ENCODE peak calls at places on chromosomes 3 and 15, in nine cellular contexts. F, H, S, R, J, N, E, W and B are unnamed samples.

GRCh38 chr3:197508511-197508910 is 47.3 kb downstream of the BDH1 start:
- DNase-seq in F (no peak), H (no peak), S (no peak), R (no peak), J (no peak), N (no peak), E (no peak), W (no peak), B (no peak)

GRCh38 chr3:40341671-40342070 is 32.2 kb downstream of the EIF1B start:
- DNase-seq in F (no peak), H (no peak), S (peak; percentile 57), R (no peak), J (no peak), N (no peak), E (no peak), W (no peak), B (no peak)

GRCh38 chr15:41501191-41501917 is 7.7 kb downstream of the ITPKA start:
- DNase-seq in F (no peak), H (no peak), S (peak; percentile 75), R (peak; percentile 66), J (no peak), N (no peak), E (no peak), W (no peak), B (peak; percentile 87)

GRCh38 chr15:41289953-41290352 is 42.4 kb downstream of the OIP5 start:
- DNase-seq in F (no peak), H (no peak), S (no peak), R (no peak), J (no peak), N (no peak), E (no peak), W (no peak), B (no peak)

GRCh38 chr3:87088984-87089841 is 98.3 kb upstream of the VGLL3 start:
- DNase-seq in F (no peak), H (peak; percentile 71), S (peak; percentile 37), R (peak; percentile 48), J (peak; percentile 36), N (peak; percentile 89), E (no peak), W (peak; percentile 37), B (peak; percentile 83)

GRCh38 chr15:92811514-92811913 is 88.6 kb upstream of the CHD2 start:
- DNase-seq in F (peak; percentile 68), H (peak; percentile 28), S (no peak), R (no peak), J (no peak), N (no peak), E (no peak), W (peak; percentile 56), B (no peak)

GRCh38 chr15:26260517-26261133 is 397.5 kb upstream of the ATP10A start:
- DNase-seq in F (peak; percentile 1), H (no peak), S (peak; percentile 59), R (peak; percentile 72), J (no peak), N (no peak), E (no peak), W (no peak), B (no peak)

GRCh38 chr15:38699633-38700230 is 135.1 kb upstream of the RASGRP1 start:
- DNase-seq in F (peak; percentile 44), H (no peak), S (peak; percentile 39), R (peak; percentile 63), J (peak; percentile 73), N (no peak), E (no peak), W (peak; percentile 76), B (no peak)

GRCh38 chr15:68057089-68057488 is 3.0 kb downstream of the PIAS1 start:
- DNase-seq in F (no peak), H (no peak), S (no peak), R (no peak), J (no peak), N (no peak), E (no peak), W (no peak), B (no peak)

GRCh38 chr3:134446800-134447199 is 39.0 kb downstream of the ANAPC13 start:
- DNase-seq in F (no peak), H (no peak), S (no peak), R (peak; percentile 23), J (no peak), N (no peak), E (peak; percentile 39), W (no peak), B (no peak)

GRCh38 chr3:157239082-157239704 is 79.2 kb upstream of the CCNL1 start:
- DNase-seq in F (peak; percentile 38), H (no peak), S (peak; percentile 52), R (peak; percentile 86), J (peak; percentile 69), N (peak; percentile 77), E (no peak), W (peak; percentile 76), B (peak; percentile 86)

GRCh38 chr3:136305879-136306278 is 55.7 kb downstream of the PCCB start:
- DNase-seq in F (no peak), H (no peak), S (no peak), R (no peak), J (no peak), N (no peak), E (no peak), W (no peak), B (no peak)

GRCh38 chr3:193563999-193564398 is 9.3 kb upstream of the ATP13A4 start:
- DNase-seq in F (peak; percentile 9), H (no peak), S (no peak), R (no peak), J (peak; percentile 66), N (no peak), E (peak; percentile 17), W (peak; percentile 50), B (peak; percentile 80)

GRCh38 chr3:117979466-117979865 is 1055.2 kb downstream of the IGSF11 start:
- DNase-seq in F (no peak), H (no peak), S (no peak), R (no peak), J (no peak), N (no peak), E (no peak), W (no peak), B (no peak)

GRCh38 chr3:173891272-173892100 is 493.9 kb downstream of the NLGN1 start:
- DNase-seq in F (no peak), H (no peak), S (no peak), R (no peak), J (no peak), N (no peak), E (no peak), W (no peak), B (no peak)

GRCh38 chr15:52857471-52857870 is 67.3 kb upstream of the ONECUT1 start:
- DNase-seq in F (no peak), H (no peak), S (no peak), R (no peak), J (no peak), N (no peak), E (no peak), W (no peak), B (no peak)

DNA sequence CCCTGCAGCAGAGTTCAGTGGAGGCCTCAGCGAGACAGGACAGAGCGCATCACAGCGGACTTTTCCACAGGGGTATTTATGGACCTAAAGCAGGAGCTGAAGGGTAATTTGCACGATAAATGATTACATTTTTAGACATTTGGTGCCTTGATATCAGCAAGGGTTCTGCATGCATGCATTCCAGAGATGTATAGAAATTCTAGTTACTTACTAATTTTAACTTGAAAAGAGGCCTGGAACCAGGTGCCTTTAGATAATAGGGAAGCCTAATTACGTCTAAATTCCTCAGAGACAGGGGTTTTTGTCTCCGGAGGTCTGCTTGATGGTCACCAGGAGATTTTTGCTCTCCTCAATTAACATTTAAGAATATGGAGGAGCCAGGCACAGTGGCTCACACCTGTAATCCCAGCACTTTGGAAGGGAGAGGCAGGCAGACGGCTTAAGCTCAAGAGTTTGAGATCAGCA is 79.8 kb upstream of the MFGE8 start:
- DNase-seq in F (no peak), H (no peak), S (no peak), R (no peak), J (no peak), N (no peak), E (no peak), W (no peak), B (no peak)
- TF ChIP-seq POLR2AphosphoS5 in F (no peak), H (no peak), S (no peak), R (peak; percentile 55), J (no peak), N (no peak), E (no peak), W (no peak), B (no peak)

DNA sequence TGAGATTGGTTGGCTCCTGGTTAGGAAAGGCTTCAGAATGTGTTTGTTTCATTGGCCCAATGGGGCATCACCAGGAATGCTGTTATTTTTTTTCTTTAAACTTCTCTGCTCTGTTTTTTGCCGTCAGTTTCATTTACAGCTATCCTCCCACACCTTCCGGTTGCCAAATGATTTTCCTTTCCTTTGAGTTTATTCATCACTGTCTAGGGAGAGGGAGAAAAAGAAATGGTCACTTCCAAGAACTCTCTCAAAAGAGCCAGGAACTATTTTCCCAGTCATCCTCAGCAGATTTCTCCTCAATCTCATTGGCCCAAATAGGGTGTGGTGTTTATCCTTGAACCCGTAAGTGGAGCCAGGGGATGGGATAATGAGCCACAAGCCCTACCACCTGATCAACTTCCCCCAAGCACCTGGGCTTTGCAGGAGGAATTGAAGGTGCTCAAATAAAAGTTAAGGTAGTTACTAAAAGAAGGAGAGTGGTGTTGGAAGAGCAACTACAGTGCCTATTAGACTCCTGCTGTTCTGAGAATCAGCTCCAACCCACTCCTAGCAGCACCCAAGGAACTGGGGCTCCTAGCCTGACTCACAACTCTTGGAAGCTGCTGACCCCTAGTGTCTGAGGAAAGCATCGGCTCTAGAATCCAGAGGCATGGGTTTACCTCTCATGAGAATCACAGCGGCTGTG is 183.8 kb upstream of the IL12A start:
- DNase-seq in F (peak; percentile 73), H (no peak), S (peak; percentile 71), R (peak; percentile 61), J (peak; percentile 58), N (peak; percentile 90), E (peak; percentile 92), W (peak; percentile 73), B (peak; percentile 73)
- TF ChIP-seq EP300 in F (no peak), H (no peak), S (no peak), R (no peak), J (no peak), N (no peak), E (peak; percentile 59), W (no peak), B (no peak)

DNA sequence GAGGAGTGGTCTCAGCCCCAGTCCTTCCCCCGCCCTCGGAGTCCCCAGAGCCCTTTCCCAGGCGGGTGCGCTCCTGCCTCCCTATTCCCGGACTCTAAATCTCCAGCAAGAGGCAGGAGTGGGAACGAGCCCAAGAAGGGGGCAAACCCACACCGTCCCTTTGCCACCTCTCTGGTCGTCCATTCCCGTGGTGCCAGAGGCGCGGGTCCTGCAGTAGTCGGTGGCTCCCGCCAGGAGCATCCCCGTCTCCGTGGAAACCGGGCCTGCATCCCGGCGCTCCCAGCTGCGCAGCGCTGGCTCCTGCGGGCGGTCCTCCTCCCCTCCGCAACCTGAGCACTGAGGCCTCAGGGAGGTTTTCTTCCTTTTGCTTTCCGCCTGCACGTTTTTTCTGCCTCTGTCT is 44.8 kb downstream of the LHFPL4 start:
- DNase-seq in F (no peak), H (no peak), S (no peak), R (peak; percentile 78), J (no peak), N (no peak), E (no peak), W (no peak), B (peak; percentile 61)
- H3K4me3 ChIP-seq in F (no peak overlapping the region), H (no peak overlapping the region), S (no peak overlapping the region), R (no peak overlapping the region), J (no peak overlapping the region), N (no peak overlapping the region), E (no peak overlapping the region), W (no peak overlapping the region), B (no peak overlapping the region)

DNA sequence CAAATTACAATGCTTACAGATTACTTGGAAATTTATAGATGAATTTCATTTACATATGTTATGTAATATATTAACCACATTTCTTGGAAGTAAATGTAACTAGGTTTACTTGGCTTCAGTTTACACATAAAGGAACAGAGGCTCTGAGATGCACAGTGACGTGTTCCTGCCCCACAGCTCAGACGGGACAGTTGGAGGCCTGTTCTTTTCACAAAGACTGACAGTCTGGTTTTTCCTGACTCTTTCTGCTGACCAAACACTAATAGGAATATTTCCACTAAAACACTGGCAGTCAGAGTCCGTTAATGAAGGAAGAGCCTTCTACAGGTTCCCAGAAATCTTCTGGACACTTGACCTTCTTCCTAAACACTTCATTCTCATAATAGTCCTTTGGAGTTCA is 336.1 kb downstream of the MFSD1 start:
- DNase-seq in F (no peak), H (no peak), S (no peak), R (no peak), J (no peak), N (no peak), E (no peak), W (no peak), B (no peak)
- TF ChIP-seq POLR2AphosphoS5 in F (no peak), H (no peak), S (no peak), R (no peak), J (no peak), N (no peak), E (no peak), W (no peak), B (no peak)